ENCODE peak calls at places on chromosomes 3 and 15, in six cellular contexts. One of them, this sample, is unnamed. For H3K9me3, the result is how much of the 10 kb centered on the place peaks cover.

GRCh38 chr3:81568378-81568777 is 193.1 kb downstream of the GBE1 start:
- DNase-seq in ovary: no peak
- DNase-seq in esophagus muscularis mucosa: no peak
- DNase-seq in K562: no peak
- DNase-seq in AG04450: no peak
- DNase-seq in fibroblast of lung: no peak
- DNase-seq in this sample: no peak

GRCh38 chr3:159852821-159853505 is 135.7 kb upstream of the IL12A start:
- DNase-seq in ovary: no peak
- DNase-seq in esophagus muscularis mucosa: no peak
- DNase-seq in K562: no peak
- DNase-seq in AG04450: no peak
- DNase-seq in fibroblast of lung: peak
- DNase-seq in this sample: no peak

GRCh38 chr3:167394003-167394402 is 13.9 kb upstream of the ZBBX start:
- DNase-seq in ovary: no peak
- DNase-seq in esophagus muscularis mucosa: no peak
- DNase-seq in K562: no peak
- DNase-seq in AG04450: no peak
- DNase-seq in fibroblast of lung: no peak
- DNase-seq in this sample: no peak

GRCh38 chr3:58173670-58174472 is 36.9 kb downstream of the DNASE1L3 start:
- DNase-seq in ovary: peak
- DNase-seq in esophagus muscularis mucosa: no peak
- DNase-seq in K562: peak
- DNase-seq in AG04450: no peak
- DNase-seq in fibroblast of lung: no peak
- DNase-seq in this sample: no peak

GRCh38 chr3:171135536-171135935 is 109.0 kb upstream of the SLC2A2 start:
- DNase-seq in ovary: no peak
- DNase-seq in esophagus muscularis mucosa: no peak
- DNase-seq in K562: no peak
- DNase-seq in AG04450: no peak
- DNase-seq in fibroblast of lung: peak
- DNase-seq in this sample: no peak

GRCh38 chr3:8386221-8386620 is 115.4 kb upstream of the LMCD1 start:
- DNase-seq in ovary: no peak
- DNase-seq in esophagus muscularis mucosa: no peak
- DNase-seq in K562: no peak
- DNase-seq in AG04450: peak
- DNase-seq in fibroblast of lung: peak
- DNase-seq in this sample: no peak

GRCh38 chr3:32106929-32107362 is 526 bp downstream of the GPD1L start:
- DNase-seq in ovary: peak
- DNase-seq in esophagus muscularis mucosa: no peak
- DNase-seq in K562: peak
- DNase-seq in AG04450: no peak
- DNase-seq in fibroblast of lung: peak
- DNase-seq in this sample: no peak

GRCh38 chr15:66323312-66323928 is 30.1 kb downstream of the DIS3L start:
- DNase-seq in ovary: no peak
- DNase-seq in esophagus muscularis mucosa: no peak
- DNase-seq in K562: peak
- DNase-seq in AG04450: no peak
- DNase-seq in fibroblast of lung: no peak
- DNase-seq in this sample: no peak

GRCh38 chr3:158120330-158120729 is 10.4 kb downstream of the RSRC1 start:
- DNase-seq in ovary: no peak
- DNase-seq in esophagus muscularis mucosa: no peak
- DNase-seq in K562: no peak
- DNase-seq in AG04450: no peak
- DNase-seq in fibroblast of lung: no peak
- DNase-seq in this sample: no peak

GRCh38 chr3:120471643-120472042 is 20.9 kb upstream of the FSTL1 start:
- DNase-seq in ovary: no peak
- DNase-seq in esophagus muscularis mucosa: no peak
- DNase-seq in K562: no peak
- DNase-seq in AG04450: peak
- DNase-seq in fibroblast of lung: peak
- DNase-seq in this sample: no peak

GRCh38 chr15:35690089-35690488 is 144.1 kb upstream of the DPH6 start:
- DNase-seq in ovary: no peak
- DNase-seq in esophagus muscularis mucosa: no peak
- DNase-seq in K562: no peak
- DNase-seq in AG04450: no peak
- DNase-seq in fibroblast of lung: peak
- DNase-seq in this sample: no peak

GRCh38 chr3:111979689-111980025 is 831 bp downstream of the ABHD10 start:
- DNase-seq in ovary: no peak
- DNase-seq in esophagus muscularis mucosa: no peak
- DNase-seq in K562: no peak
- DNase-seq in AG04450: no peak
- DNase-seq in fibroblast of lung: peak
- DNase-seq in this sample: no peak

GRCh38 chr15:94177112-94177511 is 54.2 kb upstream of the MCTP2 start:
- DNase-seq in ovary: no peak
- DNase-seq in esophagus muscularis mucosa: no peak
- DNase-seq in K562: no peak
- DNase-seq in AG04450: peak
- DNase-seq in fibroblast of lung: peak
- DNase-seq in this sample: no peak

GRCh38 chr3:14650193-14650592 is 1.4 kb upstream of the CCDC174 start:
- DNase-seq in ovary: no peak
- DNase-seq in esophagus muscularis mucosa: no peak
- DNase-seq in K562: no peak
- DNase-seq in AG04450: no peak
- DNase-seq in fibroblast of lung: no peak
- DNase-seq in this sample: no peak

GRCh38 chr15:35519536-35520149 is 26.3 kb downstream of the DPH6 start:
- DNase-seq in ovary: no peak
- DNase-seq in esophagus muscularis mucosa: no peak
- DNase-seq in K562: peak
- DNase-seq in AG04450: peak
- DNase-seq in fibroblast of lung: peak
- DNase-seq in this sample: peak

GRCh38 chr3:177618873-177619771 is 421.8 kb upstream of the TBL1XR1 start:
- DNase-seq in ovary: no peak
- DNase-seq in esophagus muscularis mucosa: no peak
- DNase-seq in K562: no peak
- DNase-seq in AG04450: no peak
- DNase-seq in fibroblast of lung: peak
- DNase-seq in this sample: no peak

GRCh38 chr3:66957357-66957756 is 40.8 kb upstream of the KBTBD8 start:
- DNase-seq in ovary: no peak
- DNase-seq in esophagus muscularis mucosa: no peak
- DNase-seq in K562: no peak
- DNase-seq in AG04450: no peak
- DNase-seq in fibroblast of lung: no peak
- DNase-seq in this sample: no peak

GRCh38 chr3:58074997-58075396 is 66.8 kb downstream of the FLNB start:
- DNase-seq in ovary: no peak
- DNase-seq in esophagus muscularis mucosa: no peak
- DNase-seq in K562: no peak
- DNase-seq in AG04450: no peak
- DNase-seq in fibroblast of lung: no peak
- DNase-seq in this sample: no peak

GRCh38 chr3:30350011-30350410 is 256.4 kb upstream of the TGFBR2 start:
- DNase-seq in ovary: no peak
- DNase-seq in esophagus muscularis mucosa: no peak
- DNase-seq in K562: no peak
- DNase-seq in AG04450: no peak
- DNase-seq in fibroblast of lung: no peak
- DNase-seq in this sample: no peak

GRCh38 chr3:12455740-12456139 is 28.5 kb upstream of the TSEN2 start:
- DNase-seq in ovary: no peak
- DNase-seq in esophagus muscularis mucosa: no peak
- DNase-seq in K562: no peak
- DNase-seq in AG04450: no peak
- DNase-seq in fibroblast of lung: no peak
- DNase-seq in this sample: no peak

GRCh38 chr3:59978979-59979378 is 929.2 kb upstream of the CFAP20DC start:
- DNase-seq in ovary: no peak
- DNase-seq in esophagus muscularis mucosa: no peak
- DNase-seq in K562: no peak
- DNase-seq in AG04450: no peak
- DNase-seq in fibroblast of lung: no peak
- DNase-seq in this sample: no peak

GRCh38 chr15:51227967-51228783 is 110.2 kb downstream of the CYP19A1 start:
- DNase-seq in ovary: no peak
- DNase-seq in esophagus muscularis mucosa: peak
- DNase-seq in K562: peak
- DNase-seq in AG04450: peak
- DNase-seq in fibroblast of lung: peak
- DNase-seq in this sample: no peak

GRCh38 chr3:184814214-184814613 is 2.2 kb downstream of the VPS8 start:
- DNase-seq in ovary: no peak
- DNase-seq in esophagus muscularis mucosa: peak
- DNase-seq in K562: no peak
- DNase-seq in AG04450: no peak
- DNase-seq in fibroblast of lung: no peak
- DNase-seq in this sample: no peak

GRCh38 chr3:46112296-46112695 is 85.0 kb upstream of the XCR1 start:
- DNase-seq in ovary: no peak
- DNase-seq in esophagus muscularis mucosa: no peak
- DNase-seq in K562: no peak
- DNase-seq in AG04450: no peak
- DNase-seq in fibroblast of lung: peak
- DNase-seq in this sample: no peak

GRCh38 chr15:92914768-92915221 is 14.7 kb downstream of the CHD2 start:
- DNase-seq in ovary: no peak
- DNase-seq in esophagus muscularis mucosa: no peak
- DNase-seq in K562: no peak
- DNase-seq in AG04450: no peak
- DNase-seq in fibroblast of lung: no peak
- DNase-seq in this sample: no peak

GRCh38 chr3:86887876-86888275 is 103.1 kb downstream of the VGLL3 start:
- DNase-seq in ovary: no peak
- DNase-seq in esophagus muscularis mucosa: no peak
- DNase-seq in K562: no peak
- DNase-seq in AG04450: no peak
- DNase-seq in fibroblast of lung: no peak
- DNase-seq in this sample: no peak

GRCh38 chr3:130516645-130517512 is at the start of gene COL6A6:
- DNase-seq in ovary: peak
- DNase-seq in esophagus muscularis mucosa: no peak
- DNase-seq in K562: no peak
- DNase-seq in AG04450: no peak
- DNase-seq in fibroblast of lung: peak
- DNase-seq in this sample: no peak

GRCh38 chr3:53196575-53197407 is 35.8 kb downstream of the PRKCD start:
- DNase-seq in ovary: no peak
- DNase-seq in esophagus muscularis mucosa: no peak
- DNase-seq in K562: no peak
- DNase-seq in AG04450: no peak
- DNase-seq in fibroblast of lung: peak
- DNase-seq in this sample: no peak

DNA sequence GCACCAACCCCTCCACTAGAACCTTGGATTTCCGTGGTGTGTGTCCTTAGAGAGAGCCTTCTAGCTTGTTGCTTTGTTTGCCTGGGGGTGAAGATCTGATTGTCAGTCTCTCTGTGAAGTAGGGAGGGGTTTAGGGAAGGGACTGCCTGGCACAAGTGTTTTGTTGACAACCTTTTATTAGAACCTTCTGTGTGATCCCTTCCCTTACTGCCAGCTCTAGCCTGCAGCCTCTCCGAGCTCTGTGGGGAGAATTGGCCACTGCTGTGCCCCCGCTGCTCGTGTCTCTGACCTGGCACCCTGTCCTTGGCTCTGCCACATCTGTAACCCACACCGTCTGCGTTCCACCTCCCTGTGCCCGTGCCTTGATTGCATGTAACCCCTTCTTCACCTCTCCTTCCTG is 30.9 kb upstream of the PCSK6 start:
- DNase-seq in ovary: no peak
- DNase-seq in esophagus muscularis mucosa: peak
- DNase-seq in K562: no peak
- DNase-seq in AG04450: no peak
- DNase-seq in fibroblast of lung: no peak
- DNase-seq in this sample: no peak
- H3K9me3 ChIP-seq in ovary: under half
- H3K9me3 ChIP-seq in esophagus muscularis mucosa: under half
- H3K9me3 ChIP-seq in K562: under half
- H3K9me3 ChIP-seq in AG04450: under half
- H3K9me3 ChIP-seq in fibroblast of lung: under half
- H3K9me3 ChIP-seq in this sample: under half

DNA sequence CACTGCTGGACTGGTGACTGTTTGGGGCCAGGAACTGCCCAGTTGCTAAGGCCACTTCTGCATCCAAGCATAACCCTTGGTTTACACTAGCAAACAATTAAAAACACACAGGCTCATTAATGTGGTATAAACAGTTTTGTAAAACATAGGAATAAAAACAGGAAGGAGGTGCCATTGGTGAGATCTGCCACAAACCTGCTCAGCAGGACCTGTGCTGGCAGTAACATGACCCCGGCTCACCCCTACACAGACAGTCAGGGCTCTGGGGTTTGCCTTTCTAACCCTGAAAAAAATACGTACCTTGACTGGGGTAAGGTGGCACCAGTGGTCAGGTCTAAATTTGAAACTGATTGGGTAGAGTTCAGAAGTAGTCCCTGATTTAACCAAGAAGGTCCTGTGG is 76.2 kb downstream of the ATP1B3 start:
- DNase-seq in ovary: no peak
- DNase-seq in esophagus muscularis mucosa: no peak
- DNase-seq in K562: no peak
- DNase-seq in AG04450: no peak
- DNase-seq in fibroblast of lung: no peak
- DNase-seq in this sample: no peak
- TF ChIP-seq CTCF in ovary: no peak
- TF ChIP-seq CTCF in esophagus muscularis mucosa: no peak
- TF ChIP-seq CTCF in K562: no peak
- TF ChIP-seq CTCF in AG04450: no peak
- TF ChIP-seq CTCF in fibroblast of lung: no peak
- TF ChIP-seq CTCF in this sample: no peak

GRCh38 chr3:63972987-63973386 is 50.3 kb downstream of the PSMD6 start:
- DNase-seq in ovary: no peak
- DNase-seq in esophagus muscularis mucosa: no peak
- DNase-seq in K562: no peak
- DNase-seq in AG04450: no peak
- DNase-seq in fibroblast of lung: no peak
- DNase-seq in this sample: no peak
- H3K4me3 ChIP-seq in ovary: no peak
- H3K4me3 ChIP-seq in esophagus muscularis mucosa: no peak
- H3K4me3 ChIP-seq in K562: no peak
- H3K4me3 ChIP-seq in AG04450: no peak
- H3K4me3 ChIP-seq in fibroblast of lung: no peak
- H3K4me3 ChIP-seq in this sample: no peak

DNA sequence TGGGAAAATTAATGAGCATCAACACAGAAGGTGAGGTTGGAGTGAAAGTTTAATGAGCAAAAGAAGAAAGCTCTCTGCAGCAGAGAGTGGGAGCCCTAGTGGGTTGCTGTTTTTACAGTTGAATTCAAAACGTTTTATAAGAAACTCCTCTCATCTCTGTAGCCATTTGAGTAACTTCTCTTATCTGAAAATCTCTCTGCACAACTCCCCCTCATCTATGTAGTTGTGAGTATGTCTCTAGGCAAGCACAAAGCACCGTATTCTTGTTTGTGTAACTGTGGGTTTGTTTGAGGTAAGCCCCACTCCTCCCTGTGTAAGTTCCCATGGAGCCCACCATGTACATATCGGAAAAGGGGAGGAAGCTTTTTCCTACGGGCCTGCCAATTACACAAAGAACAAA is 56.5 kb upstream of the GOLGA6L2 start:
- DNase-seq in ovary: no peak
- DNase-seq in esophagus muscularis mucosa: no peak
- DNase-seq in K562: no peak
- DNase-seq in AG04450: no peak
- DNase-seq in fibroblast of lung: no peak
- DNase-seq in this sample: no peak
- H3K9me3 ChIP-seq in ovary: under half
- H3K9me3 ChIP-seq in esophagus muscularis mucosa: under half
- H3K9me3 ChIP-seq in K562: under half
- H3K9me3 ChIP-seq in AG04450: under half
- H3K9me3 ChIP-seq in fibroblast of lung: under half
- H3K9me3 ChIP-seq in this sample: under half

This sample was measured in Caco-2.